ENCODE peak calls at places on chromosomes 16 and 17, in nine cellular contexts. O is prostate gland, D is erythroblast, G is heart left ventricle, N is esophagus muscularis mucosa, I is esophagus squamous epithelium, A is lower leg skin, Y is tibial nerve, X is IMR-90. V is an unnamed sample.

GRCh38 chr17:80270836-80271235 is 10.2 kb downstream of the RNF213 start:
- DNase-seq in D (peak; percentile 40), N (no peak), O (no peak), A (no peak), X (no peak), I (no peak), Y (no peak), G (no peak), V (no peak)

GRCh38 chr17:7219812-7220592 is at the start of the genes ACADVL and DLG4:
- DNase-seq in A (peak; percentile 99), G (peak; percentile 94), D (peak; percentile 84), Y (peak; percentile 81), O (peak; percentile 88), N (peak; percentile 98), I (no peak), X (peak; percentile 86), V (peak; percentile 86)

GRCh38 chr16:30953511-30954124 is 3.9 kb upstream of the SETD1A start:
- DNase-seq in X (peak; percentile 71), N (no peak), A (no peak), O (no peak), G (peak; percentile 72), I (no peak), D (peak; percentile 88), Y (peak; percentile 36), V (no peak)

GRCh38 chr16:86823895-86824671 is 245.7 kb downstream of the FOXL1 start:
- DNase-seq in I (no peak), Y (no peak), O (no peak), A (peak; percentile 82), D (no peak), G (no peak), X (peak; percentile 74), N (no peak), V (peak; percentile 77)

GRCh38 chr16:48539485-48540221 is 70.3 kb downstream of the N4BP1 start:
- DNase-seq in O (no peak), I (no peak), A (no peak), Y (no peak), D (no peak), X (no peak), G (no peak), N (no peak), V (no peak)

GRCh38 chr16:53822936-53823529 is 119.1 kb downstream of the FTO start:
- DNase-seq in Y (no peak), A (no peak), G (no peak), N (no peak), I (no peak), O (no peak), X (no peak), D (no peak), V (no peak)

GRCh38 chr17:63402808-63403207 is 43.3 kb downstream of the CYB561 start:
- DNase-seq in A (no peak), I (no peak), O (no peak), G (no peak), X (peak; percentile 93), Y (no peak), N (no peak), D (no peak), V (no peak)

GRCh38 chr16:86391987-86392386 is 118.3 kb upstream of the FOXF1 start:
- DNase-seq in Y (no peak), A (no peak), O (no peak), N (no peak), D (no peak), X (peak; percentile 93), G (no peak), I (no peak), V (no peak)

DNA sequence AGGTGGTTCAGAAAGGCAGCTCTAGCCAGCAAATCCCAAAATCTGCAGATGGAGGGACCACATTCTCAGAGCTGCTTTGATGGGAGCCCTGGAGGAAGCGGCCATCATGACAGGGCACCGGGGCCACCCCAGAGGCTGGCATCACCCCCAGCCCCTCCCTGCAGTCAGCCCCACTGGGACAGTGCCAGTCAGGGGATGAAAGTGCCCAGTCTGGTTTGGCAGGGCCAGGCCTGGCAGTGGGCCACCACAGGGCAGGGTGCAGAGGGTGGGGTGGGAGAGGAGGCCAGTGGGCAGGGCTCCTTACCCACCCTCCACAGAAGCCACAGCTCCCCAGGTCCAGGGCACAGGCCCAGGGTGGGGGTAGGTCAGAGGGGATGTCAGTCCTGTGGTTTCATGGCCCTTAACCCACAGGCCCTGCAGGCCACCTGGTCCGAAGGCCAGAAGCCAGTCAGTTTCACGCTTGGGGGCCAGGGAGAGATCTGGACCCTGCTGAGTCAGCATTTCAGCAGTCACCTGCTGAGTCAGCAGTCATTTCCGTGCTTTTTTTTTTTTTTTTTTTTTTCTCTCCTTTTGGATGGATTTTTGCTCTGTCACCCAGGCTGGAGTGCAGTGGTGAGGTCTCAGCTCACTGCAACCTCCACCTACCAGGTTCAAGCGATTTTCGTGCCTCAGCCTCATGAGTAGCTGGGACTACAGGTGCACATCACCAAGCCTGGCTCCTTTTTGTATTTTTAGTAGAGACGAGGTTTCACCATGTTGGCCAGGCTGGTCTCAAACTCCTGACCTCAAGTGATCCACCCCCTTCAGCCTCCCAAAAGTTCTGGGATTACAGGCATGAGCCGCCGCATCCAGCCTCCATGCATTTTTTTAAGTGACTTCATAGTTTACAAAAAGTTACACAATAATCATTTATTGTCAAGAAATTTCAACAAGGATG is 10.4 kb downstream of the SLC25A10 start:
- DNase-seq in X (no peak), D (peak; percentile 53), I (no peak), A (no peak), Y (no peak), O (peak; percentile 90), G (no peak), N (no peak), V (peak; percentile 51)
- TF ChIP-seq POLR2A in X (no peak), D (peak; percentile 37), I (no peak), A (no peak), Y (no peak), O (no peak), G (no peak), N (no peak), V (no peak)

GRCh38 chr16:4379001-4379688 is 7.5 kb downstream of the VASN start:
- DNase-seq in N (no peak), O (no peak), D (no peak), I (no peak), A (no peak), G (no peak), Y (no peak), X (no peak), V (no peak)

GRCh38 chr16:4378202-4378666 is 6.6 kb downstream of the VASN start:
- DNase-seq in I (no peak), N (no peak), G (peak; percentile 65), O (no peak), Y (no peak), D (no peak), X (no peak), A (peak; percentile 96), V (no peak)

GRCh38 chr16:4381935-4382794 is 10.5 kb downstream of the VASN start:
- DNase-seq in D (no peak), Y (no peak), I (no peak), O (no peak), A (no peak), N (no peak), X (no peak), G (no peak), V (no peak)

GRCh38 chr16:4381072-4381934 is 9.7 kb downstream of the VASN start:
- DNase-seq in D (no peak), O (no peak), X (no peak), G (peak; percentile 63), N (no peak), A (no peak), I (no peak), Y (no peak), V (no peak)

GRCh38 chr16:4380131-4381063 is 8.7 kb downstream of the VASN start:
- DNase-seq in X (no peak), Y (no peak), I (no peak), A (no peak), N (no peak), O (no peak), D (no peak), G (no peak), V (no peak)
- TF ChIP-seq POLR2A in X (no peak), Y (no peak), I (no peak), A (no peak), N (no peak), O (no peak), D (no peak), G (no peak), V (no peak)

GRCh38 chr17:42676424-42677011 is at the start of gene PLEKHH3:
- DNase-seq in X (no peak), D (no peak), O (no peak), G (no peak), A (peak; percentile 90), I (no peak), Y (no peak), N (no peak), V (no peak)

GRCh38 chr17:42675348-42675983 is 1.3 kb downstream of the PLEKHH3 start:
- DNase-seq in O (peak; percentile 26), Y (no peak), G (peak; percentile 76), I (no peak), D (no peak), X (no peak), A (no peak), N (no peak), V (no peak)

GRCh38 chr17:42674755-42675347 is 1.9 kb downstream of the PLEKHH3 start:
- DNase-seq in I (no peak), Y (no peak), O (peak; percentile 22), D (no peak), G (peak; percentile 64), A (no peak), N (no peak), X (no peak), V (no peak)

GRCh38 chr17:42677012-42677857 is 441 bp upstream of the PLEKHH3 start:
- DNase-seq in X (peak; percentile 99), N (peak; percentile 100), D (peak; percentile 100), I (peak; percentile 98), G (peak; percentile 100), O (peak; percentile 100), A (peak; percentile 100), Y (peak; percentile 100), V (peak; percentile 100)

DNA sequence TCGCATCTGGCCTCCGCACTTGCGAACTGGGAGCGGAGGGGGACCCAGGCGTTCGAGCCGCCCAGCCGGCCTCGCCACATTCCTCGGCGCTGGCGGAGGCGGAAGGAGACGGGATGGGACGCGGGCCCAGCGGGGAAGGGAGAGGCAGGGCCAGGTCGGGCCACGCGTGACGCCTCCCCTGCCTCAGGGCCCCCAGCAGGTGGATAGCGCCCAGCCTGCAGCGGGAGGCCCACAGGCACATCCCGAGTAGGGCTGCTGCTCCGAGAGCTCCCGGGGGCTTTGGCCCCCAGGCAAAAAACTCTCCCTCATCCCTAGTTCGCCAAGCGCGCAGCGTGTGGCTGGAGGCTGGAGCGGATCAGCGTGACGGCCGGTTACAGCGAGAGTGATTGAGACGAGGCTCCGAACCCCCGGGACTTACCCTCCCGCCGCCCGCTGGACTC is 790 bp downstream of the PLEKHH3 start:
- DNase-seq in X (peak; percentile 45), N (no peak), G (peak; percentile 82), Y (no peak), A (peak; percentile 94), O (peak; percentile 69), D (peak; percentile 62), I (no peak), V (peak; percentile 63)
- TF ChIP-seq POLR2A in X (no peak), N (peak; percentile 24), G (no peak), Y (no peak), A (no peak), O (peak; percentile 69), D (no peak), I (no peak), V (peak; percentile 29)

GRCh38 chr17:82782657-82783207 is 30.9 kb downstream of the TBCD start:
- DNase-seq in A (no peak), Y (no peak), D (no peak), N (no peak), I (no peak), O (no peak), G (no peak), X (no peak), V (no peak)

GRCh38 chr17:82779541-82779940 is 27.7 kb downstream of the TBCD start:
- DNase-seq in Y (no peak), X (no peak), G (no peak), N (no peak), O (no peak), A (no peak), D (no peak), I (no peak), V (no peak)

GRCh38 chr17:82780981-82781893 is 29.4 kb downstream of the TBCD start:
- DNase-seq in G (no peak), N (no peak), I (no peak), X (no peak), Y (no peak), A (no peak), D (no peak), O (no peak), V (no peak)

GRCh38 chr17:82781894-82782274 is 30.0 kb downstream of the TBCD start:
- DNase-seq in I (peak; percentile 42), D (peak; percentile 70), Y (peak; percentile 68), X (peak; percentile 71), N (no peak), A (peak; percentile 96), O (peak; percentile 86), G (peak; percentile 92), V (peak; percentile 93)

GRCh38 chr17:82780195-82780594 is 28.3 kb downstream of the TBCD start:
- DNase-seq in A (no peak), Y (no peak), G (no peak), I (no peak), N (no peak), X (no peak), D (no peak), O (no peak), V (no peak)
- TF ChIP-seq POLR2A in A (no peak), Y (no peak), G (no peak), I (no peak), N (no peak), X (no peak), D (no peak), O (no peak), V (no peak)